ENCODE peak calls at places on chromosomes 7 and 10, in seven cellular contexts. K, T, U, A, J, P and Z are unnamed samples.

GRCh38 chr10:71697938-71698709 is 21.5 kb downstream of the C10orf105 start:
- DNase-seq in K (no peak), T (no peak), U (no peak), A (no peak), J (peak; percentile 34), P (no peak), Z (no peak)

GRCh38 chr10:97593423-97593822 is 3.9 kb downstream of the C10orf62 start:
- DNase-seq in K (no peak), T (peak; percentile 45), U (no peak), A (no peak), J (no peak), P (no peak), Z (no peak)

GRCh38 chr10:24900888-24901685 is 51.3 kb downstream of the PRTFDC1 start:
- DNase-seq in K (no peak), T (no peak), U (peak; percentile 78), A (no peak), J (no peak), P (no peak), Z (no peak)

GRCh38 chr7:155313082-155313481 is 15.4 kb downstream of the INSIG1 start:
- DNase-seq in K (no peak), T (no peak), U (no peak), A (no peak), J (no peak), P (no peak), Z (no peak)

GRCh38 chr10:119738962-119739361 is 13.1 kb downstream of the INPP5F start:
- DNase-seq in K (no peak), T (no peak), U (no peak), A (no peak), J (no peak), P (no peak), Z (no peak)

GRCh38 chr7:106108988-106109387 is 3.1 kb downstream of the SYPL1 start:
- DNase-seq in K (no peak), T (peak; percentile 47), U (no peak), A (no peak), J (no peak), P (no peak), Z (no peak)

GRCh38 chr7:26156454-26157365 is 4.7 kb downstream of the NFE2L3 start:
- DNase-seq in K (peak; percentile 95), T (peak; percentile 79), U (peak; percentile 91), A (peak; percentile 51), J (peak; percentile 38), P (peak; percentile 49), Z (peak; percentile 92)

GRCh38 chr7:43454936-43455518 is 127.9 kb upstream of the STK17A start:
- DNase-seq in K (peak; percentile 41), T (peak; percentile 58), U (peak; percentile 58), A (peak; percentile 52), J (no peak), P (peak; percentile 25), Z (peak; percentile 45)

GRCh38 chr7:131501422-131501821 is 55.0 kb downstream of the PODXL start:
- DNase-seq in K (peak; percentile 55), T (peak; percentile 81), U (peak; percentile 92), A (no peak), J (peak; percentile 53), P (no peak), Z (no peak)

GRCh38 chr7:5382281-5383041 is 41.2 kb downstream of the TNRC18 start:
- DNase-seq in K (no peak), T (peak; percentile 15), U (no peak), A (peak; percentile 75), J (no peak), P (no peak), Z (no peak)

GRCh38 chr7:101875215-101875846 is 57.9 kb downstream of the CUX1 start:
- DNase-seq in K (no peak), T (no peak), U (no peak), A (no peak), J (no peak), P (no peak), Z (no peak)

GRCh38 chr10:76108563-76108962 is 677.1 kb downstream of the LRMDA start:
- DNase-seq in K (no peak), T (no peak), U (no peak), A (no peak), J (no peak), P (no peak), Z (no peak)

GRCh38 chr10:8670461-8670860 is 616.0 kb downstream of the GATA3 start:
- DNase-seq in K (no peak), T (no peak), U (no peak), A (no peak), J (no peak), P (no peak), Z (no peak)

GRCh38 chr10:50566150-50566549 is 57.6 kb downstream of the SGMS1 start:
- DNase-seq in K (no peak), T (no peak), U (no peak), A (no peak), J (no peak), P (no peak), Z (no peak)

GRCh38 chr7:81256991-81257390 is 338.1 kb upstream of the SEMA3C start:
- DNase-seq in K (no peak), T (peak; percentile 46), U (no peak), A (no peak), J (no peak), P (no peak), Z (no peak)

GRCh38 chr10:52486840-52487611 is 172.9 kb downstream of the DKK1 start:
- DNase-seq in K (peak; percentile 62), T (peak; percentile 92), U (peak; percentile 53), A (peak; percentile 11), J (no peak), P (peak; percentile 21), Z (peak; percentile 40)

GRCh38 chr7:128254470-128254869 is 13.4 kb downstream of the LEP start:
- DNase-seq in K (no peak), T (no peak), U (no peak), A (no peak), J (no peak), P (no peak), Z (no peak)

GRCh38 chr7:2477447-2478386 is 1.5 kb upstream of the GRIFIN start:
- DNase-seq in K (no peak), T (peak; percentile 59), U (peak; percentile 25), A (peak; percentile 76), J (peak; percentile 63), P (no peak), Z (no peak)

GRCh38 chr10:24469993-24470392 is 253.7 kb downstream of the ARHGAP21 start:
- DNase-seq in K (no peak), T (no peak), U (no peak), A (peak; percentile 84), J (no peak), P (no peak), Z (peak; percentile 72)

GRCh38 chr7:4769753-4770152 is 5.7 kb upstream of the AP5Z1 start:
- DNase-seq in K (no peak), T (peak; percentile 5), U (no peak), A (no peak), J (no peak), P (no peak), Z (no peak)

GRCh38 chr10:11023009-11023408 is 5.3 kb downstream of the CELF2 start:
- DNase-seq in K (no peak), T (no peak), U (no peak), A (no peak), J (no peak), P (no peak), Z (no peak)

GRCh38 chr7:74379938-74380337 is 73.8 kb upstream of the GTF2IRD1 start:
- DNase-seq in K (no peak), T (peak; percentile 24), U (no peak), A (no peak), J (no peak), P (no peak), Z (no peak)

GRCh38 chr10:60149003-60149402 is 240.7 kb downstream of the ANK3 start:
- DNase-seq in K (no peak), T (no peak), U (no peak), A (no peak), J (no peak), P (no peak), Z (no peak)

GRCh38 chr7:151696738-151697514 is 177.2 kb upstream of the RHEB start:
- DNase-seq in K (no peak), T (no peak), U (no peak), A (peak; percentile 91), J (no peak), P (no peak), Z (no peak)

GRCh38 chr7:1678571-1679325 is 8.7 kb downstream of the ELFN1 start:
- DNase-seq in K (no peak), T (no peak), U (no peak), A (no peak), J (peak; percentile 2), P (no peak), Z (no peak)

GRCh38 chr7:136857573-136857972 is 10.9 kb upstream of the CHRM2 start:
- DNase-seq in K (peak; percentile 45), T (peak; percentile 11), U (peak; percentile 61), A (peak; percentile 23), J (no peak), P (peak; percentile 24), Z (no peak)

GRCh38 chr10:89391882-89392756 is at the start of gene IFIT1:
- DNase-seq in K (peak; percentile 80), T (peak; percentile 93), U (peak; percentile 96), A (peak; percentile 79), J (peak; percentile 54), P (peak; percentile 87), Z (no peak)

GRCh38 chr10:24957624-24958435 is 5.4 kb upstream of the PRTFDC1 start:
- DNase-seq in K (peak; percentile 91), T (peak; percentile 94), U (no peak), A (no peak), J (no peak), P (peak; percentile 55), Z (peak; percentile 63)

GRCh38 chr10:51915031-51915542 is 215.7 kb upstream of the CSTF2T start:
- DNase-seq in K (no peak), T (peak; percentile 33), U (no peak), A (no peak), J (no peak), P (no peak), Z (no peak)

GRCh38 chr7:12518920-12519681 is 51.4 kb upstream of the SCIN start:
- DNase-seq in K (no peak), T (peak; percentile 1), U (peak; percentile 14), A (peak; percentile 26), J (no peak), P (peak; percentile 1), Z (no peak)
- TF ChIP-seq CTCF in K (peak; percentile 56), T (peak; percentile 40), U (peak; percentile 69), A (peak; percentile 23), J (no peak), P (peak; percentile 65), Z (peak; percentile 74)

GRCh38 chr7:135825406-135825805 is 76.8 kb upstream of the FAM180A start:
- DNase-seq in K (no peak), T (no peak), U (no peak), A (no peak), J (no peak), P (no peak), Z (no peak)
- TF ChIP-seq CTCF in K (no peak), T (no peak), U (no peak), A (no peak), J (no peak), P (no peak), Z (no peak)

DNA sequence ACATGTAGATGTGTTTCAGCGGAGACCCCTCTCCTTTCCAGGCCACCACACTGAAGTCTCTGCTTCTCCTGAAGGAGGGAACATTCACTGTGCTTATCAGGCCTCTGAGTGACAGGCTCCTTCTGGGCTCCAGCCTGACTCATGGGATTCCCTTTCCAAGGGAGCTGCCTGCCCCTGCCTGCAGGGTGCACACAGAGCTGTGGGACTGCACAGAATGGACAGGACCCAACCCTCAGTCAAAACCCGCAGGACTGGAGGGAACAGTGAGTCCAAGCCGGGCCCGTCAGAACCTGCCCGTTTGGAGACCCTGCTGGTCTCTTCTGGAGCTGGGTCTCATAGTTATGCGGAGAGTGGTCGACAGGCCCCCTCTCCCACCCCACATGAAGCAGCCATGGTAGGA is 32.6 kb downstream of the PLAC9 start:
- DNase-seq in K (no peak), T (no peak), U (no peak), A (no peak), J (no peak), P (no peak), Z (no peak)
- TF ChIP-seq CTCF in K (no peak), T (peak; percentile 13), U (no peak), A (no peak), J (no peak), P (no peak), Z (peak; percentile 10)

GRCh38 chr7:34759477-34760125 is 101.6 kb downstream of the NPSR1 start:
- DNase-seq in K (peak; percentile 27), T (peak; percentile 46), U (peak; percentile 42), A (peak; percentile 57), J (no peak), P (peak; percentile 49), Z (no peak)
- TF ChIP-seq CTCF in K (peak; percentile 76), T (peak; percentile 78), U (peak; percentile 71), A (peak; percentile 52), J (no peak), P (peak; percentile 58), Z (peak; percentile 78)